ENCODE peak calls at places on chromosomes 2 and 18, in ten cellular contexts. B is NCI-H345, V is iPS-NIHi11, K is tibial artery, N is cardiac muscle cell, I is RKO, O is Daoy, M is left kidney, U is H54, D is stromal cell of bone marrow. E is an unnamed sample.

GRCh38 chr2:236168110-236169067 is at the start of gene GBX2:
- DNase-seq in U (peak), B (peak), M (peak), O (peak), V (peak), D (no peak), N (peak), I (no peak), K (no peak), E (no peak)

GRCh38 chr2:54208364-54209240 is 47.4 kb downstream of the TSPYL6 start:
- DNase-seq in V (no peak), U (no peak), I (no peak), N (peak), B (no peak), D (peak), O (peak), K (no peak), M (peak), E (peak)

GRCh38 chr2:18368008-18368407 is 192.4 kb downstream of the RDH14 start:
- DNase-seq in N (no peak), I (no peak), U (no peak), B (no peak), O (no peak), K (no peak), V (no peak), D (no peak), M (no peak), E (no peak)

GRCh38 chr2:47519604-47520301 is 116.8 kb downstream of the MSH2 start:
- DNase-seq in K (no peak), N (no peak), I (no peak), M (no peak), V (peak), B (no peak), D (no peak), U (no peak), O (no peak), E (no peak)

GRCh38 chr2:144596074-144596871 is 76.4 kb upstream of the ZEB2 start:
- DNase-seq in K (no peak), V (no peak), O (peak), N (peak), U (peak), M (peak), B (no peak), D (peak), I (peak), E (no peak)

GRCh38 chr2:168699834-168700417 is 102.5 kb upstream of the NOSTRIN start:
- DNase-seq in D (peak), V (no peak), O (no peak), B (peak), N (peak), I (no peak), M (peak), U (no peak), K (no peak), E (peak)

GRCh38 chr2:44937688-44938240 is 3.7 kb upstream of the SIX3 start:
- DNase-seq in O (peak), D (no peak), M (peak), N (no peak), K (no peak), B (peak), U (no peak), V (no peak), I (peak), E (no peak)

GRCh38 chr18:62044490-62045000 is 142.3 kb downstream of the PIGN start:
- DNase-seq in M (no peak), I (no peak), B (no peak), U (no peak), O (no peak), V (no peak), D (no peak), N (peak), K (no peak), E (no peak)

GRCh38 chr18:48975817-48976649 is 25.3 kb upstream of the SMAD7 start:
- DNase-seq in B (peak), O (peak), U (peak), K (no peak), M (peak), D (no peak), V (peak), N (peak), I (peak), E (peak)

GRCh38 chr18:500556-501405 is at the start of gene COLEC12:
- DNase-seq in B (peak), K (no peak), O (peak), I (no peak), N (peak), D (no peak), M (peak), V (peak), U (no peak), E (peak)

GRCh38 chr2:151808258-151809072 is 19.8 kb downstream of the ARL5A start:
- DNase-seq in B (no peak), N (peak), O (no peak), V (peak), I (peak), U (no peak), M (peak), K (no peak), D (peak), E (no peak)

GRCh38 chr2:231613655-231614558 is 21.2 kb downstream of the TEX44 start:
- DNase-seq in D (peak), O (peak), I (peak), M (peak), B (peak), U (peak), V (peak), N (peak), K (peak), E (peak)

GRCh38 chr2:173401716-173402326 is 47.1 kb downstream of the CDCA7 start:
- DNase-seq in N (peak), M (peak), D (no peak), B (no peak), K (no peak), U (no peak), O (peak), I (no peak), V (no peak), E (no peak)

GRCh38 chr18:50981381-50981780 is 13.5 kb downstream of the ELAC1 start:
- DNase-seq in M (no peak), K (no peak), D (no peak), O (no peak), U (no peak), V (no peak), B (no peak), I (no peak), N (no peak), E (no peak)

GRCh38 chr2:102126660-102127059 is 15.9 kb upstream of the IL1R1 start:
- DNase-seq in U (no peak), N (no peak), D (no peak), O (no peak), K (no peak), I (no peak), M (no peak), V (no peak), B (no peak), E (no peak)

GRCh38 chr2:206049387-206049786 is 36.6 kb downstream of the INO80D start:
- DNase-seq in N (no peak), U (no peak), K (no peak), O (no peak), V (no peak), B (no peak), M (no peak), I (no peak), D (no peak), E (no peak)

GRCh38 chr2:15177103-15177502 is 384.0 kb downstream of the NBAS start:
- DNase-seq in O (peak), N (peak), K (no peak), B (no peak), D (no peak), M (no peak), I (no peak), V (no peak), U (peak), E (no peak)

GRCh38 chr18:79011300-79011870 is 31.8 kb downstream of the SALL3 start:
- DNase-seq in K (no peak), B (no peak), D (no peak), U (no peak), I (no peak), O (peak), N (no peak), M (no peak), V (no peak), E (no peak)

GRCh38 chr2:5057895-5058294 is 634.3 kb upstream of the SOX11 start:
- DNase-seq in M (peak), U (no peak), V (no peak), I (no peak), D (no peak), B (peak), N (no peak), O (no peak), K (no peak), E (no peak)

GRCh38 chr2:239625106-239625845 is 224.5 kb upstream of the HDAC4 start:
- DNase-seq in D (no peak), N (no peak), K (no peak), B (no peak), I (no peak), O (no peak), M (no peak), U (no peak), V (no peak), E (no peak)

GRCh38 chr2:241901500-241902351 is 32.2 kb downstream of the RTP5 start:
- DNase-seq in V (peak), K (no peak), I (no peak), N (peak), U (no peak), D (no peak), B (no peak), O (no peak), M (peak), E (no peak)

GRCh38 chr2:144921131-144921530 is 401.2 kb upstream of the ZEB2 start:
- DNase-seq in B (no peak), V (no peak), M (no peak), N (no peak), D (no peak), K (no peak), U (no peak), I (no peak), O (no peak), E (no peak)

GRCh38 chr18:74146756-74147155 is 878 bp downstream of the FBXO15 start:
- DNase-seq in M (peak), I (no peak), O (no peak), V (no peak), B (no peak), N (no peak), D (no peak), K (no peak), U (no peak), E (no peak)

GRCh38 chr2:121179467-121179866 is 105.5 kb downstream of the TFCP2L1 start:
- DNase-seq in B (no peak), I (no peak), K (no peak), N (no peak), V (no peak), D (no peak), M (no peak), O (no peak), U (no peak), E (no peak)

GRCh38 chr2:6773694-6774044 is 92.0 kb downstream of the CMPK2 start:
- DNase-seq in N (no peak), B (no peak), M (no peak), I (no peak), K (no peak), O (no peak), V (no peak), D (no peak), U (no peak), E (no peak)

GRCh38 chr2:175111200-175111657 is 56.8 kb downstream of the ATF2 start:
- DNase-seq in B (peak), V (peak), I (peak), D (peak), U (no peak), N (peak), M (peak), K (no peak), O (peak), E (no peak)

GRCh38 chr18:31566576-31567306 is 24.9 kb upstream of the TTR start:
- DNase-seq in U (no peak), N (no peak), M (no peak), B (no peak), K (no peak), I (no peak), O (no peak), D (no peak), V (no peak), E (no peak)

GRCh38 chr2:238242731-238243495 is 3.1 kb upstream of the HES6 start:
- DNase-seq in U (no peak), V (no peak), O (no peak), N (peak), D (no peak), M (peak), K (peak), I (no peak), B (peak), E (peak)

GRCh38 chr2:44560352-44560751 is 198.6 kb downstream of the CAMKMT start:
- DNase-seq in D (no peak), M (no peak), V (no peak), O (no peak), U (no peak), I (no peak), K (no peak), B (no peak), N (no peak), E (peak)

GRCh38 chr18:32542221-32542798 is 71.6 kb upstream of the GAREM1 start:
- DNase-seq in B (peak), U (no peak), M (peak), D (no peak), O (no peak), V (no peak), K (no peak), N (peak), I (no peak), E (no peak)

GRCh38 chr2:61732787-61733186 is 121.1 kb downstream of the FAM161A start:
- DNase-seq in I (no peak), N (no peak), V (no peak), O (no peak), D (no peak), U (no peak), K (no peak), B (no peak), M (no peak), E (no peak)

GRCh38 chr2:207901401-207901800 is 123.9 kb downstream of the PLEKHM3 start:
- DNase-seq in U (no peak), N (no peak), M (no peak), D (no peak), I (no peak), O (no peak), K (no peak), V (no peak), B (no peak), E (no peak)

GRCh38 chr2:121021685-121022084 is 263.3 kb downstream of the TFCP2L1 start:
- DNase-seq in V (no peak), O (no peak), K (no peak), D (no peak), U (no peak), I (no peak), M (no peak), N (no peak), B (no peak), E (no peak)

GRCh38 chr2:191051825-191052778 is 38.1 kb upstream of the STAT1 start:
- DNase-seq in O (peak), M (peak), N (peak), V (peak), U (no peak), D (peak), B (peak), I (peak), K (no peak), E (peak)

GRCh38 chr2:11753452-11753885 is 7.0 kb downstream of the LPIN1 start:
- DNase-seq in V (no peak), M (peak), I (no peak), B (peak), D (no peak), K (no peak), U (no peak), N (no peak), O (peak), E (no peak)

GRCh38 chr2:169329669-169330554 is 32.4 kb downstream of the LRP2 start:
- DNase-seq in O (no peak), K (no peak), M (no peak), U (no peak), B (peak), D (no peak), N (no peak), V (no peak), I (no peak), E (no peak)

GRCh38 chr2:43220982-43221659 is 5.3 kb downstream of the ZFP36L2 start:
- DNase-seq in V (no peak), K (peak), B (no peak), O (peak), M (peak), U (no peak), N (peak), D (peak), I (peak), E (peak)

GRCh38 chr2:183207110-183207509 is 82.9 kb downstream of the NUP35 start:
- DNase-seq in U (no peak), D (no peak), V (no peak), O (peak), M (no peak), B (no peak), N (peak), I (no peak), K (no peak), E (no peak)

GRCh38 chr18:50614838-50615237 is 55.0 kb downstream of the MAPK4 start:
- DNase-seq in N (peak), M (no peak), V (no peak), K (no peak), O (no peak), I (no peak), D (peak), U (no peak), B (no peak), E (no peak)